ENCODE peak calls at places on chromosome 21, in ten cellular contexts. H, I, A, P, W, Z, B, U, V and N are unnamed samples.

GRCh38 chr21:17727361-17727760 is 91.8 kb downstream of the C21orf91 start:
- DNase-seq in V (no peak), H (no peak), P (no peak), A (no peak), I (no peak), U (no peak), W (no peak), Z (no peak), B (no peak), N (no peak)

GRCh38 chr21:35470522-35470921 is 421.4 kb upstream of the RUNX1 start:
- DNase-seq in A (no peak), B (no peak), P (no peak), U (no peak), Z (no peak), I (no peak), V (no peak), W (no peak), H (no peak), N (no peak)

GRCh38 chr21:45030637-45031218 is 43.7 kb upstream of the ADARB1 start:
- DNase-seq in U (no peak), H (no peak), B (no peak), P (no peak), V (no peak), A (no peak), Z (no peak), I (no peak), W (no peak), N (no peak)

GRCh38 chr21:39673736-39674135 is 61.0 kb downstream of the B3GALT5 start:
- DNase-seq in W (no peak), V (no peak), B (no peak), Z (no peak), U (no peak), P (no peak), H (peak; percentile 21), A (no peak), I (no peak), N (no peak)

GRCh38 chr21:41967708-41968107 is 13.9 kb upstream of the C2CD2 start:
- DNase-seq in B (no peak), W (no peak), P (no peak), A (peak; percentile 5), I (no peak), V (no peak), H (no peak), Z (no peak), U (no peak), N (no peak)

GRCh38 chr21:14259669-14260458 is 43.9 kb downstream of the RBM11 start:
- DNase-seq in H (peak; percentile 52), U (no peak), P (peak; percentile 77), V (no peak), Z (peak; percentile 28), A (no peak), I (no peak), B (peak; percentile 55), W (peak; percentile 7), N (no peak)

GRCh38 chr21:35212393-35213127 is 163.5 kb upstream of the RUNX1 start:
- DNase-seq in B (no peak), H (no peak), P (no peak), Z (peak; percentile 86), W (no peak), U (no peak), V (no peak), A (no peak), I (no peak), N (no peak)

GRCh38 chr21:39000496-39000895 is 182.8 kb downstream of the PSMG1 start:
- DNase-seq in P (no peak), V (no peak), U (no peak), A (no peak), W (no peak), H (no peak), B (no peak), Z (no peak), I (no peak), N (no peak)

GRCh38 chr21:41940431-41940830 is 13.4 kb downstream of the C2CD2 start:
- DNase-seq in B (no peak), A (no peak), V (no peak), H (no peak), I (no peak), P (no peak), U (no peak), Z (no peak), W (no peak), N (no peak)

GRCh38 chr21:32137266-32137665 is 141.6 kb downstream of the MIS18A start:
- DNase-seq in V (no peak), P (no peak), U (no peak), B (no peak), I (no peak), H (no peak), Z (no peak), W (no peak), A (no peak), N (no peak)

GRCh38 chr21:39040494-39041110 is 142.6 kb downstream of the PSMG1 start:
- DNase-seq in U (no peak), A (no peak), Z (no peak), H (no peak), P (no peak), B (no peak), W (no peak), V (no peak), I (no peak), N (no peak)

GRCh38 chr21:33047231-33047630 is 21.5 kb downstream of the OLIG2 start:
- DNase-seq in H (no peak), U (no peak), P (no peak), I (no peak), V (no peak), W (peak; percentile 31), B (no peak), Z (peak; percentile 83), A (no peak), N (no peak)

GRCh38 chr21:38159355-38159754 is 97.4 kb upstream of the KCNJ15 start:
- DNase-seq in B (peak; percentile 45), V (peak; percentile 61), U (peak; percentile 22), A (peak; percentile 22), Z (peak; percentile 83), H (peak; percentile 54), W (peak; percentile 58), I (peak; percentile 52), P (peak; percentile 37), N (peak; percentile 12)

GRCh38 chr21:35265170-35265877 is 216.2 kb upstream of the RUNX1 start:
- DNase-seq in H (no peak), A (no peak), U (no peak), B (no peak), V (no peak), Z (peak; percentile 77), W (no peak), P (no peak), I (no peak), N (no peak)

GRCh38 chr21:42289926-42290325 is 25.3 kb downstream of the TFF3 start:
- DNase-seq in I (no peak), W (no peak), U (no peak), H (no peak), B (no peak), Z (no peak), P (no peak), V (no peak), A (no peak), N (no peak)

GRCh38 chr21:37724201-37724600 is 192.1 kb downstream of the KCNJ6 start:
- DNase-seq in W (no peak), P (no peak), I (no peak), A (no peak), U (no peak), V (no peak), H (no peak), B (no peak), Z (no peak), N (no peak)